ENCODE peak calls at places on chromosome 7, in ten cellular contexts. Y is hypothalamus, D is NAMALWA, E is IMR-90, R is heart left ventricle, I is NCI-H2081 treated with DMSO at 0.1 percent for 48 hours, N is M059J, O is T-helper 2 cell, V is GM12891, C is ACHN. Q is an unnamed sample.

GRCh38 chr7:19958309-19958896 is 185.0 kb upstream of the TMEM196 start:
- DNase-seq in N (peak), E (peak), V (no peak), Y (no peak), R (no peak), I (no peak), D (no peak), C (peak), O (no peak), Q (peak)

GRCh38 chr7:155344270-155344617 is 46.6 kb downstream of the INSIG1 start:
- DNase-seq in O (no peak), D (no peak), V (no peak), N (no peak), Y (no peak), C (no peak), R (no peak), I (no peak), E (no peak), Q (no peak)

GRCh38 chr7:45160374-45160773 is 2.8 kb downstream of the RAMP3 start:
- DNase-seq in E (no peak), N (peak), V (peak), O (no peak), C (no peak), I (no peak), R (no peak), D (no peak), Y (no peak), Q (no peak)

GRCh38 chr7:50303894-50304157 is 690 bp upstream of the IKZF1 start:
- DNase-seq in C (no peak), O (peak), E (no peak), I (no peak), Y (no peak), V (peak), D (no peak), R (no peak), N (no peak), Q (no peak)

GRCh38 chr7:131329176-131329570 is 1.5 kb downstream of the MKLN1 start:
- DNase-seq in C (peak), I (no peak), N (peak), Y (peak), D (peak), V (no peak), O (no peak), E (no peak), R (no peak), Q (no peak)

GRCh38 chr7:103071000-103071399 is 3.6 kb downstream of the FBXL13 start:
- DNase-seq in V (no peak), E (no peak), C (no peak), I (no peak), Y (no peak), N (no peak), R (no peak), D (no peak), O (no peak), Q (no peak)

GRCh38 chr7:148151778-148152177 is 438.8 kb upstream of the C7orf33 start:
- DNase-seq in N (no peak), I (no peak), C (no peak), O (no peak), D (no peak), R (no peak), E (no peak), V (no peak), Y (no peak), Q (no peak)

GRCh38 chr7:84060760-84061261 is 133.8 kb downstream of the SEMA3A start:
- DNase-seq in E (peak), N (peak), R (no peak), Y (no peak), D (no peak), V (no peak), O (no peak), I (peak), C (no peak), Q (no peak)

GRCh38 chr7:155198206-155198892 is 99.3 kb upstream of the INSIG1 start:
- DNase-seq in E (no peak), I (no peak), C (no peak), V (no peak), D (no peak), O (no peak), Y (no peak), N (no peak), R (no peak), Q (no peak)

GRCh38 chr7:30743371-30744074 is 8.4 kb upstream of the INMT start:
- DNase-seq in Y (no peak), V (no peak), I (no peak), C (peak), O (no peak), E (peak), R (peak), N (peak), D (no peak), Q (no peak)